ENCODE peak calls at places on chromosomes 16 and 17, in seven cellular contexts. N is nucleus accumbens; B is NCI-H1436; P is central memory CD8-positive, alpha-beta T cell; G is SHP77 treated with DMSO at 0.1 percent for 48 hours; M is stimulated activated CD4-positive, alpha-beta T cell treated with anti-CD3 and anti-CD28 coated beads, Interleukin-2, amount 100 ng/mL, for 4 hours; O is right cardiac atrium. T is an unnamed sample.
A peak's percentile ranks its signal among the peaks of the same experiment; 100 is the strongest.

GRCh38 chr17:73541561-73541981 is 102.7 kb downstream of the SDK2 start:
- DNase-seq in M (no peak), G (no peak), N (no peak), O (no peak), P (no peak), B (no peak), T (no peak)

GRCh38 chr17:75636381-75637142 is 3.3 kb downstream of the SMIM5 start:
- DNase-seq in O (peak; percentile 62), M (no peak), N (no peak), P (no peak), B (no peak), G (no peak), T (no peak)

GRCh38 chr17:7574176-7574953 is 5.1 kb upstream of the CD68 start:
- DNase-seq in N (no peak), P (no peak), M (no peak), O (no peak), G (no peak), B (no peak), T (peak; percentile 10)

GRCh38 chr16:53156516-53156915 is 101.7 kb downstream of the CHD9 start:
- DNase-seq in O (no peak), P (no peak), B (no peak), N (no peak), G (no peak), M (no peak), T (no peak)

GRCh38 chr17:80886641-80887573 is 104.7 kb upstream of the CHMP6 start:
- DNase-seq in M (no peak), O (no peak), N (no peak), G (no peak), P (no peak), B (no peak), T (peak; percentile 67)

GRCh38 chr17:81486174-81486810 is 26.3 kb downstream of the ACTG1 start:
- DNase-seq in G (no peak), P (no peak), B (no peak), O (peak; percentile 7), M (no peak), N (no peak), T (no peak)

GRCh38 chr16:29254676-29255495 is 151.6 kb downstream of the NPIPB11 start:
- DNase-seq in M (no peak), G (no peak), B (no peak), N (no peak), P (no peak), O (peak; percentile 39), T (no peak)

GRCh38 chr16:48206594-48207242 is 37.4 kb upstream of the LONP2 start:
- DNase-seq in O (no peak), M (no peak), G (no peak), N (no peak), P (no peak), B (no peak), T (no peak)

GRCh38 chr17:31509095-31509804 is 117.8 kb downstream of the RAB11FIP4 start:
- DNase-seq in G (no peak), O (peak; percentile 48), P (no peak), B (no peak), N (no peak), M (no peak), T (no peak)

GRCh38 chr16:21159281-21159951 is 942 bp downstream of the LDAF1 start:
- DNase-seq in N (no peak), P (no peak), G (no peak), M (no peak), B (no peak), O (peak; percentile 74), T (no peak)

GRCh38 chr17:3888343-3889171 is 4.3 kb downstream of the CAMKK1 start:
- DNase-seq in M (no peak), G (peak; percentile 84), P (no peak), N (no peak), B (peak; percentile 84), O (peak; percentile 91), T (no peak)

GRCh38 chr17:45338023-45338781 is 21.4 kb upstream of the MAP3K14 start:
- DNase-seq in B (no peak), M (no peak), P (no peak), G (no peak), O (peak; percentile 79), N (no peak), T (no peak)

GRCh38 chr17:45792437-45792836 is 8.3 kb downstream of the CRHR1 start:
- DNase-seq in G (no peak), P (no peak), B (no peak), O (no peak), M (no peak), N (no peak), T (no peak)

GRCh38 chr17:44914148-44914547 is 1.2 kb downstream of the GFAP start:
- DNase-seq in G (no peak), N (no peak), O (no peak), M (no peak), P (no peak), B (no peak), T (peak; percentile 50)

GRCh38 chr17:64741038-64741641 is 79.0 kb upstream of the SMURF2 start:
- DNase-seq in O (peak; percentile 72), P (no peak), B (no peak), N (peak; percentile 14), M (no peak), G (no peak), T (no peak)

GRCh38 chr17:57489321-57489720 is 233.0 kb downstream of the MSI2 start:
- DNase-seq in O (peak; percentile 71), M (no peak), B (no peak), G (no peak), N (no peak), P (no peak), T (no peak)

GRCh38 chr17:35094902-35095301 is 24.8 kb downstream of the RAD51D start:
- DNase-seq in N (no peak), M (no peak), P (no peak), B (no peak), G (no peak), O (no peak), T (no peak)

GRCh38 chr17:957856-958421 is 21.6 kb downstream of the NXN start:
- DNase-seq in N (no peak), M (no peak), G (no peak), O (no peak), P (no peak), B (no peak), T (no peak)